ENCODE peak calls at places on chromosomes 12 and 14, in eight cellular contexts. I is pancreas, F is lower leg skin, N is mammary epithelial cell, P is AG10803, O is glutamatergic neuron, Y is BE2C, W is psoas muscle. R is an unnamed sample.

GRCh38 chr12:3757261-3757660 is 4.4 kb upstream of the CRACR2A start:
- DNase-seq in I (peak; percentile 66), F (peak; percentile 11), N (no peak), P (no peak), O (no peak), Y (no peak), W (no peak), R (no peak)

GRCh38 chr12:29990971-29991370 is 207.2 kb upstream of the TMTC1 start:
- DNase-seq in I (no peak), F (no peak), N (no peak), P (no peak), O (no peak), Y (no peak), W (no peak), R (no peak)

GRCh38 chr14:63901434-63902085 is 48.8 kb downstream of the SYNE2 start:
- DNase-seq in I (no peak), F (no peak), N (peak; percentile 69), P (peak; percentile 90), O (no peak), Y (no peak), W (no peak), R (no peak)

GRCh38 chr14:51089278-51089677 is 5.6 kb downstream of the TRIM9 start:
- DNase-seq in I (no peak), F (no peak), N (no peak), P (no peak), O (no peak), Y (no peak), W (no peak), R (no peak)

GRCh38 chr12:2618291-2618995 is 176.3 kb upstream of the FKBP4 start:
- DNase-seq in I (no peak), F (no peak), N (no peak), P (no peak), O (no peak), Y (no peak), W (no peak), R (no peak)

GRCh38 chr14:25049559-25050493 is at the start of gene STXBP6:
- DNase-seq in I (peak; percentile 93), F (peak; percentile 51), N (peak; percentile 62), P (peak; percentile 75), O (peak; percentile 73), Y (peak; percentile 22), W (peak; percentile 76), R (peak; percentile 68)

GRCh38 chr12:102459314-102459713 is 21.0 kb downstream of the IGF1 start:
- DNase-seq in I (no peak), F (no peak), N (no peak), P (no peak), O (no peak), Y (no peak), W (no peak), R (no peak)

GRCh38 chr12:1533602-1534304 is 60.6 kb downstream of the FBXL14 start:
- DNase-seq in I (no peak), F (no peak), N (peak; percentile 49), P (no peak), O (peak; percentile 49), Y (no peak), W (no peak), R (peak; percentile 25)

GRCh38 chr14:94945615-94946014 is 175.7 kb upstream of the GSC start:
- DNase-seq in I (no peak), F (no peak), N (no peak), P (no peak), O (no peak), Y (no peak), W (no peak), R (no peak)

GRCh38 chr12:113071427-113072112 is 15.0 kb downstream of the DTX1 start:
- DNase-seq in I (peak; percentile 68), F (no peak), N (no peak), P (no peak), O (no peak), Y (no peak), W (no peak), R (peak; percentile 29)

GRCh38 chr12:20631711-20632110 is 63.4 kb upstream of the SLCO1C1 start:
- DNase-seq in I (no peak), F (no peak), N (no peak), P (peak; percentile 69), O (no peak), Y (no peak), W (no peak), R (no peak)

GRCh38 chr14:45246151-45246550 is 6.9 kb downstream of the MIS18BP1 start:
- DNase-seq in I (no peak), F (no peak), N (no peak), P (no peak), O (no peak), Y (no peak), W (no peak), R (no peak)

GRCh38 chr12:27252934-27253333 is 8.8 kb downstream of the STK38L start:
- DNase-seq in I (no peak), F (no peak), N (no peak), P (no peak), O (no peak), Y (no peak), W (no peak), R (no peak)

GRCh38 chr14:92973265-92973797 is 50.4 kb downstream of the CHGA start:
- DNase-seq in I (no peak), F (peak; percentile 63), N (peak; percentile 29), P (peak; percentile 89), O (peak; percentile 92), Y (peak; percentile 90), W (peak; percentile 50), R (peak; percentile 88)

GRCh38 chr12:109833307-109834189 is at the start of gene TRPV4:
- DNase-seq in I (peak; percentile 82), F (no peak), N (peak; percentile 32), P (peak; percentile 31), O (peak; percentile 38), Y (no peak), W (peak; percentile 26), R (peak; percentile 68)

GRCh38 chr12:126819554-126819953 is 1447.4 kb upstream of the TMEM132C start:
- DNase-seq in I (no peak), F (no peak), N (no peak), P (no peak), O (no peak), Y (no peak), W (no peak), R (no peak)

GRCh38 chr12:104742551-104742961 is 215.5 kb downstream of the SLC41A2 start:
- DNase-seq in I (no peak), F (no peak), N (no peak), P (no peak), O (no peak), Y (peak; percentile 59), W (no peak), R (no peak)

GRCh38 chr14:22112004-22112403 is 438.4 kb upstream of the OR4E1 start:
- DNase-seq in I (no peak), F (no peak), N (no peak), P (no peak), O (peak; percentile 68), Y (peak; percentile 51), W (no peak), R (no peak)

GRCh38 chr12:118430516-118430915 is 54.2 kb downstream of the SUDS3 start:
- DNase-seq in I (no peak), F (no peak), N (no peak), P (no peak), O (no peak), Y (no peak), W (no peak), R (no peak)

GRCh38 chr12:2336409-2336829 is 283.6 kb downstream of the CACNA1C start:
- DNase-seq in I (no peak), F (no peak), N (peak; percentile 95), P (peak; percentile 93), O (no peak), Y (no peak), W (no peak), R (no peak)

GRCh38 chr12:85275359-85275758 is 4.7 kb upstream of the ALX1 start:
- DNase-seq in I (no peak), F (no peak), N (no peak), P (no peak), O (no peak), Y (no peak), W (no peak), R (no peak)

DNA sequence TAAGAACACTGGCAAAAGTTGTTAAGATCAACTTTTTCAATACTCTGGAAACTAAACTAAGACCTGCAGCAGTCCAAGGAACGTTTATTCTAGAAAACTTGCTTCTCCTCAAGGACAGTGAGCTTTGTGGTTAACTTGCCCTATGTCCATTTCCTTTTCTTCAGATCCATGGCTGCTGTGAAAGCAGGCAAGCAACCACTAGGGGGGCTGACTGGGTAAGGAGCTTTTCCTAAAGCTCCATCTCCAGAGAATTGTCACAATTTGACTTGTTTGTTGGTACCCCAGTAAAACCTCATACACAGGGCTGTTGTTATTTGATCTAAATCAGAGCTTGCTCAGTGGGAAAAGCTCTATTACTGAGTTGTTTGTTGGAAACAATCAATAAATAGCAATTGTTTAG is 10.1 kb upstream of the RPL10L start:
- DNase-seq in I (no peak), F (no peak), N (no peak), P (no peak), O (no peak), Y (peak; percentile 32), W (no peak), R (peak; percentile 45)
- TF ChIP-seq CTCF in I (no peak), F (no peak), N (no peak), P (no peak), O (peak; percentile 52), Y (peak; percentile 70), W (no peak), R (peak; percentile 67)

GRCh38 chr12:32755051-32755653 is 545 bp downstream of the YARS2 start:
- DNase-seq in I (peak; percentile 84), F (peak; percentile 59), N (peak; percentile 96), P (peak; percentile 80), O (peak; percentile 89), Y (peak; percentile 96), W (peak; percentile 71), R (peak; percentile 96)
- TF ChIP-seq CTCF in I (peak; percentile 33), F (no peak), N (peak; percentile 93), P (peak; percentile 68), O (peak; percentile 93), Y (peak; percentile 96), W (peak; percentile 59), R (peak; percentile 95)

GRCh38 chr12:62522984-62523383 is 56.4 kb downstream of the MON2 start:
- DNase-seq in I (no peak), F (no peak), N (no peak), P (peak; percentile 2), O (no peak), Y (no peak), W (no peak), R (no peak)
- TF ChIP-seq CTCF in I (no peak), F (no peak), N (no peak), P (peak; percentile 15), O (no peak), Y (peak; percentile 13), W (no peak), R (no peak)

GRCh38 chr14:103899316-103899715 is 28.9 kb upstream of the TDRD9 start:
- DNase-seq in I (no peak), F (no peak), N (no peak), P (no peak), O (no peak), Y (no peak), W (no peak), R (no peak)
- TF ChIP-seq CTCF in I (no peak), F (no peak), N (no peak), P (no peak), O (no peak), Y (no peak), W (no peak), R (peak; percentile 13)

R was measured in H9.